ENCODE peak calls at places on chromosomes 16 and 17, in nine cellular contexts. R is Calu3, W is K562, O is AG09319, X is AG10803, Y is ovary, N is lower leg skin, Z is fibroblast of lung, E is breast epithelium. K is an unnamed sample.

GRCh38 chr17:72997559-72997958 is 94.9 kb downstream of the SLC39A11 start:
- DNase-seq in Z (no peak), N (no peak), O (no peak), Y (no peak), E (no peak), W (no peak), R (no peak), X (no peak), K (no peak)

GRCh38 chr17:5225668-5226457 is 8.8 kb downstream of the SCIMP start:
- DNase-seq in E (no peak), Z (no peak), O (no peak), N (no peak), W (no peak), X (no peak), R (no peak), Y (no peak), K (no peak)

GRCh38 chr17:76716834-76717205 is 6.1 kb upstream of the MXRA7 start:
- DNase-seq in Y (peak), O (peak), W (no peak), R (no peak), N (no peak), X (peak), Z (peak), E (no peak), K (no peak)

GRCh38 chr16:3986235-3986544 is 105.7 kb upstream of the CREBBP start:
- DNase-seq in R (no peak), X (no peak), Y (no peak), O (no peak), N (no peak), W (no peak), E (no peak), Z (no peak), K (no peak)

GRCh38 chr16:68823401-68823800 is 19.9 kb upstream of the TANGO6 start:
- DNase-seq in N (no peak), E (peak), O (peak), W (no peak), Y (no peak), X (peak), R (no peak), Z (peak), K (no peak)

GRCh38 chr16:83533193-83533592 is 274.6 kb upstream of the HSBP1 start:
- DNase-seq in Z (no peak), R (no peak), Y (no peak), N (no peak), O (no peak), W (no peak), X (peak), E (no peak), K (no peak)

GRCh38 chr16:77912617-77913016 is 109.7 kb upstream of the CLEC3A start:
- DNase-seq in X (no peak), W (no peak), Y (no peak), O (no peak), E (no peak), Z (no peak), N (no peak), R (no peak), K (no peak)

GRCh38 chr17:3685174-3685812 is 10.7 kb downstream of the P2RX5 start:
- DNase-seq in N (no peak), W (peak), Z (no peak), R (no peak), E (no peak), X (no peak), Y (no peak), O (no peak), K (no peak)

GRCh38 chr17:42673885-42674754 is 2.7 kb downstream of the PLEKHH3 start:
- DNase-seq in W (peak), Y (peak), N (peak), Z (peak), X (peak), R (peak), E (no peak), O (no peak), K (peak)

GRCh38 chr16:26666486-26666885 is 400.2 kb upstream of the C16orf82 start:
- DNase-seq in O (no peak), Z (no peak), R (no peak), N (no peak), E (no peak), Y (no peak), W (no peak), X (no peak), K (no peak)

GRCh38 chr16:48350716-48351115 is 34.5 kb downstream of the SIAH1 start:
- DNase-seq in E (no peak), O (no peak), X (no peak), Y (no peak), R (no peak), Z (no peak), W (no peak), N (no peak), K (no peak)

GRCh38 chr17:32623196-32623595 is 136.4 kb downstream of the CDK5R1 start:
- DNase-seq in W (no peak), X (no peak), E (no peak), Z (no peak), O (no peak), N (no peak), Y (no peak), R (no peak), K (no peak)
- TF ChIP-seq CTCF in W (no peak), X (no peak), E (no peak), Z (no peak), O (no peak), N (no peak), Y (no peak), R (no peak), K (no peak)

GRCh38 chr16:60203525-60204124 is 1469.5 kb upstream of the GOT2 start:
- DNase-seq in X (peak), Z (peak), N (no peak), Y (no peak), W (no peak), E (no peak), R (no peak), O (peak), K (peak)
- TF ChIP-seq CTCF in X (peak), Z (peak), N (no peak), Y (no peak), W (peak), E (peak), R (peak), O (peak), K (peak)

DNA sequence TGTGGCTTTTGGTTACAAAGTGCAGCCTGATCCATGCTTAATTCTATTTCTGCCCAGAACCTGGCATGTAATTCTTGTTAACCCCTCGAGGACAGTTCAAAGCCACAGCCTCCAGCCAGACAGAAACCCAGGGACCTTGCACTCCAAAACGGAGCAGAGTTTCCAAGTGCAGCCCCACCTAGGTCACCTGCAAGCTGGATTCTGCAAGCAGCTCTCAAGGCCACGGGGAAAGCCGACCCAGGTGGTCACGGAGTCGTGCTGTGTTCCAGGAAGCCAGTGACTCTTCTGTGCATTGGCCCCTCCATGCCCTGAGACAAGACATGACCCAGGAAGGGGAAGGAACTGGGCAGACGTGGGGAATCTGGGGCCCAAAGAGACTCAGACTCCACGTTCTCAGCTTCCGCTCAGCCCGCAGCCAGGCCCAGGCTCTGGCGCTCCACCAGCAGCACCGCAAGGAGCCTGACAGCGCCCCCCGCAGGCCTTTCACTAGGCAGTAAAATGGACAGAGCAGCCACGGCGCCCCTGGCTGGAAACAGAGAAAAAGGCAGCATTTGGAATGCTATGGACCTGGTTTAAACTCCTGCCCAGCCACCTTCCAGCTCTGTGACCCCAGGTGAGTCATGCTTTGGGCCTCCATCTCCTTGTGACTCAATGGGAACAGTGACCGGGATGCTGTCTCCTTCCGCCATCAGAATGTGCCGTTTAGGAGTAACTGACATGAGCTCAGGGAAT is 27.3 kb upstream of the GSG1L start:
- DNase-seq in N (no peak), X (peak), Z (peak), R (no peak), W (peak), O (no peak), E (no peak), Y (no peak), K (peak)
- TF ChIP-seq CTCF in N (no peak), X (peak), Z (no peak), R (peak), W (peak), O (peak), E (no peak), Y (no peak), K (peak)

GRCh38 chr17:78138204-78139060 is 7.8 kb upstream of the C17orf99 start:
- DNase-seq in X (no peak), W (no peak), Y (no peak), N (no peak), R (no peak), O (no peak), Z (no peak), E (no peak), K (no peak)

GRCh38 chr17:78134899-78135385 is 4.4 kb downstream of the TMC8 start:
- DNase-seq in O (no peak), N (no peak), X (no peak), R (no peak), Y (no peak), W (no peak), Z (no peak), E (no peak), K (no peak)

GRCh38 chr17:78140169-78141051 is 5.8 kb upstream of the C17orf99 start:
- DNase-seq in W (peak), Z (peak), Y (peak), X (peak), O (peak), R (peak), N (peak), E (peak), K (peak)

GRCh38 chr17:78135858-78136500 is 5.4 kb downstream of the TMC8 start:
- DNase-seq in Y (no peak), R (no peak), E (no peak), W (no peak), X (no peak), Z (no peak), O (no peak), N (no peak), K (no peak)

DNA sequence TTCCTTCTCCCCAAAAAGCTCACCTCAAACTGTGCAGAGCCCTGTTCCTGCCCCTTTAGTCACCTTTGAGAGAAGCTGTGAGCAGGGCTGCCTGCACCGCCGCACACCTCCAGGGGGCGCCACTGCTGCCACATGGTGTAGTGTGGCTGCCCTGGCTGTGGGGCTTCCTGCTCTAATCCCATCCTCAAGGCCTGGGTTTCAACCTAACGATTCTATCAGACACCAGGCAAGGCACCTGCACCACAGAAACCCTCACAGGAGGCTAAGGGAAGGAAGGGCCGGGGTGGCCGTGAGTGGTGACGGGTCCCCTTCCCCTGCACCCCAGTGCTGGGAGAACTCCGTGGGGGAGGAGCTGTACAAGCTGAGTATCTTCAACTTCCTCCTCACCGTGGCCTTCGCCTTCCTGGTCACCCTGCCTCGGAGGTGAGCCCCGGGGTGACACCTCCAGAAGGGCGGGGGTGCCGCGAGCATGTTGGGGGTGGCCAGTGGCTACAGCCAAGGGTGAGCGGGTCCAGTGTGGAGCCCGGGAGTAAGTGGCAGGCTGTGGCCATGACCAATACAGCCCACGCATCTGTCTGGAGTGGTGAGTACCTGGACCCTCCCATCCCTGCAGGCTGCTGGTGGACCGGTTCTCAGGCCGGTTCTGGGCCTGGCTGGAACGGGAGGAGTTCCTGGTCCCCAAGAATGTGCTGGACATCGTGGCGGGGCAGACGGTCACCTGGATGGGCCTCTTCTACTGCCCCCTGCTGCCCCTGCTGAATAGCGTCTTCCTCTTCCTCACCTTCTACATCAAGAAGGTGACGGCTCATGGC is 7.0 kb downstream of the TMC8 start:
- DNase-seq in Z (no peak), W (peak), Y (no peak), X (no peak), E (no peak), O (no peak), R (no peak), N (no peak), K (no peak)
- TF ChIP-seq CTCF in Z (peak), W (peak), Y (no peak), X (peak), E (no peak), O (peak), R (peak), N (no peak), K (peak)

GRCh38 chr17:81189670-81190530 is 23.9 kb upstream of the AATK start:
- DNase-seq in O (no peak), Z (no peak), X (no peak), Y (no peak), E (no peak), R (no peak), W (no peak), N (no peak), K (peak)
- TF ChIP-seq CTCF in O (peak), Z (no peak), X (no peak), Y (no peak), E (no peak), R (no peak), W (peak), N (no peak), K (no peak)

GRCh38 chr17:81249233-81250040 is 10.3 kb downstream of the NDUFAF8 start:
- DNase-seq in R (no peak), Z (no peak), N (no peak), X (no peak), E (no peak), O (no peak), W (no peak), Y (no peak), K (no peak)
- TF ChIP-seq CTCF in R (no peak), Z (no peak), N (no peak), X (no peak), E (no peak), O (no peak), W (no peak), Y (no peak), K (no peak)

GRCh38 chr17:7144203-7144602 is 29.6 kb upstream of the ASGR2 start:
- DNase-seq in N (no peak), Y (no peak), R (no peak), W (no peak), X (no peak), Z (no peak), O (no peak), E (no peak), K (no peak)

GRCh38 chr17:7146115-7146514 is 31.5 kb upstream of the ASGR2 start:
- DNase-seq in Y (no peak), X (peak), R (no peak), E (no peak), O (no peak), Z (no peak), N (no peak), W (no peak), K (no peak)

GRCh38 chr17:7141824-7142223 is 27.2 kb upstream of the ASGR2 start:
- DNase-seq in O (no peak), E (no peak), Z (no peak), X (no peak), N (no peak), W (no peak), R (peak), Y (no peak), K (no peak)

DNA sequence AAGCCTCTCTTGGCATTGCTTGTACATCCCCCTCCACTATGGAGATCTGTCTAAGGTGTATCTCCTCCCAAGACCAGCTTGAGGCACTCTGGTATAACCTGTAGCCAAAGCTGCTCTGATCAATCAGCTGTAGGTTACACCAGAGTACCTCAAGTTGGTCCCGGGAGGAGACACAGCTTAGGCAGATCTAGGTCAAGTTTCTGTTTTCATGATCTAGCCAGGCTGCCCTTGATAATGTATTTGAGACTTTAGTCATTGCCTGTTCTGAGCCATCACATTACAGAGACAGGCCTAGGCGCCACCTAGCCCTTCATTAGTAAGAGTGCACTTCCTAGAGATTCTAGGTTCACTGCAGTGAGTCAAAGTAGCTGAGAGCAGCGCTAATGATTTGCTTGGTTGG is 31.4 kb downstream of the ASGR1 start:
- DNase-seq in N (no peak), X (no peak), Y (no peak), Z (no peak), O (no peak), W (no peak), R (no peak), E (no peak), K (no peak)
- TF ChIP-seq CTCF in N (no peak), X (no peak), Y (no peak), Z (no peak), O (no peak), W (no peak), R (no peak), E (no peak), K (no peak)

DNA sequence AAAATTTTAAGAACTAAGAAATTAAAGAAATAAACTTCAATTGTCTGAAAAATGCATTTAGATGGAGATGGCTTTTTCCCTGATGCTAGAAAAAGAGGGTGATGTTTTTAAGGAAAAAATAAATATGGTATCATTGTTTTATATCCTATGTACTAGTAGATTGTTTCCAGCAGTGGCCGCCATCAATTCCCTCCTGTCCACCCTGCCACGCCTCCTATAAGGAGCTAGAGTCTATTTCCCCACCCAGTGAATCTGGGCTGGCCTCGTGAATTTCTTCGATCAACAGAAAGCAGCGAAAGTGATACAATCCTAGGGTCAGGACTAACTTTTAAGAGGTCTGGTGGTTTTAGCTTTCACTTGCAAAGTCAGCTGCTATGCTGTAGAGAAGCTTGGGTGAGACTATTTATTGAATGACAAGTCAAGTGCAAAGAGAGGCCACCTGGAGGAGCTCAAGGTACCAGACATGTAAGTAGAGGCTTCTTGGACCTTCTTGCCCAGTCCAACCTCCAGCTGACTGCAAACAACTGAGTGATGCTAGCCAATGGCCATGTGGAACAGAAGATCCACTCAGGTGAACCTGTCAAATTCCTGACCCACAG is 80.9 kb upstream of the MTMR4 start:
- DNase-seq in R (no peak), X (no peak), Z (no peak), Y (no peak), N (no peak), E (no peak), W (no peak), O (no peak), K (no peak)
- TF ChIP-seq CTCF in R (no peak), X (no peak), Z (no peak), Y (no peak), N (no peak), E (no peak), W (peak), O (no peak), K (no peak)

DNA sequence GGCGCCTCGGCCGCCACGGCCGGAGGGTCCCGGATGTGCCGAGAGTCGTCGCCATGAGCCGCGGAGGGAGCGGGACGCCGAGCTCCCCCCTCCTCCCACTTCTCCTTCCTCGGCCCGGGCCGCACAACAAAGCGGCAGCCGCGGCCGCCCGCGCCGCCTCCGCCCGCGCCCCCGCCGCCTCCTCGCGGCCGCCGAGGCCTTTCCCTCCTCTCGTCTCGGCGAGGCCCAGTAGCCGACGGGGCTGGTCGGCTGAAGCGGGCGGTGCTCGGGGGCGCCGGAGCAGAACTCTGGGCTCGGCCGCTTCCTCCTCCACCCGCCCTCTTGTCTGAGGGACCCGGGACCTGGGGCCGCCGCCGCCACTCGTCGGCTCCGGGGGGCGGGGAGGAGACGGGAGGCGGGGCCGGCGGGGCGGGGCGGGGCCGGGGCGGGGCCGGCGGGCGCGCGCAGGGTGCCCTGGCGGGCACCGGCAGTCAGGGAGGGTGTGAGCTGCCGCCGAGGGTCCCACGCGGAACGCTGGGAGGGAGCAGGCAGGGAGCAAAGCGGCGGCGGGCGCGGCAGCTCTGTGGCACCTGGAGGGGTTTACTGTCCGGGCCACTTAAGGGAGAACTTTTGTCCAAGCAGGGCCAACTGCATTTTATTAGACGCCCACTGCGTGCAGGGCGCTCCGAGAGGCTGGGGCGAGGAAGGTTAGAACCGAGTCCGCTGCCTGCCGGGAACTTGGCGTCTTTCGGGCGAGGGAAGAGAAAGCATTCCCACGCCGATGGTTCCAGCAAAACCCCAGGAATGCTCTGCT is at the start of gene SMURF2:
- DNase-seq in O (no peak), W (peak), E (peak), R (peak), Y (peak), Z (peak), X (peak), N (peak), K (peak)
- TF ChIP-seq CTCF in O (no peak), W (no peak), E (peak), R (no peak), Y (no peak), Z (no peak), X (no peak), N (no peak), K (no peak)

DNA sequence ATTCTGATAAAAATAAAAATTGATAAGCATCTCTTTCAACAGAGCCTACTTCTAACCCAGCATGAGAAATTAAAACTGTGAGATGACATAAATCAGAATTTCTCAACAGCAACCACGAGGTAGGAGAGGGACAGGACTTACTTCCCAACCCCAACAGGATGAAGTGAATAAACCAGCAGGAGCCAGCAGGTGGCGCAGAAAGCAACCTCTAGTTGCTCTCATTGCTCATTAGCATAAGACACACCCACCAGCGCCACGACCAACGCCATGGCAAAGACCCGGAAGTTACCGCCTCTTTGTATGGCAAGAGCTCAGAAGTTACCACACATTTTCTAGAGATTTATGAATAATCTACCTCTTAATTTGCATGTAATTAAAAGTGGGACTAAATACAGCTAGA is 189.4 kb upstream of the CDH8 start:
- DNase-seq in X (no peak), Z (no peak), W (peak), O (no peak), Y (peak), E (peak), N (peak), R (no peak), K (peak)
- TF ChIP-seq CTCF in X (no peak), Z (no peak), W (peak), O (no peak), Y (no peak), E (peak), N (no peak), R (no peak), K (no peak)

K was measured in endothelial cell.